ENCODE peak calls at places on chromosomes 3 and 15, in four cellular contexts. A is HepG2, D is K562, B is GM12878. F is an unnamed sample.

GRCh38 chr15:66882251-66883020 is 180.4 kb downstream of the SMAD6 start:
- DNase-seq in A (no peak), B (no peak), D (no peak), F (peak; percentile 42)

GRCh38 chr3:57961828-57962447 is 46.3 kb upstream of the FLNB start:
- DNase-seq in D (peak; percentile 20), A (peak; percentile 80), B (no peak), F (peak; percentile 58)

GRCh38 chr3:99700637-99701268 is 62.4 kb downstream of the COL8A1 start:
- DNase-seq in B (no peak), A (peak; percentile 8), D (no peak), F (peak; percentile 86)

GRCh38 chr3:123392368-123392767 is 56.5 kb downstream of the ADCY5 start:
- DNase-seq in D (no peak), A (no peak), B (no peak), F (no peak)

GRCh38 chr3:143224731-143225130 is 105.2 kb downstream of the CHST2 start:
- DNase-seq in D (no peak), A (no peak), B (no peak), F (no peak)

GRCh38 chr15:98035577-98036010 is 75.1 kb downstream of the ARRDC4 start:
- DNase-seq in D (no peak), A (no peak), B (no peak), F (no peak)

GRCh38 chr3:24793896-24794295 is 299.2 kb upstream of the THRB start:
- DNase-seq in B (no peak), A (no peak), D (no peak), F (no peak)

GRCh38 chr15:97547381-97547780 is 413.1 kb upstream of the ARRDC4 start:
- DNase-seq in A (no peak), D (no peak), B (no peak), F (no peak)

GRCh38 chr3:78741066-78741645 is 1026.6 kb downstream of the ROBO1 start:
- DNase-seq in D (peak; percentile 7), B (no peak), A (peak; percentile 8), F (no peak)

GRCh38 chr3:15289661-15290060 is 42.7 kb downstream of the SH3BP5 start:
- DNase-seq in D (no peak), A (no peak), B (no peak), F (no peak)

GRCh38 chr3:143974877-143975238 is 3.2 kb downstream of the DIPK2A start:
- DNase-seq in A (no peak), D (peak; percentile 20), B (no peak), F (peak; percentile 56)

GRCh38 chr3:149221783-149222517 is at the start of gene CP:
- DNase-seq in B (no peak), D (no peak), A (peak; percentile 94), F (no peak)

GRCh38 chr15:98452238-98452637 is 196.1 kb upstream of the IGF1R start:
- DNase-seq in B (no peak), D (no peak), A (no peak), F (no peak)

GRCh38 chr15:86267892-86268291 is 188.2 kb downstream of the AGBL1 start:
- DNase-seq in B (no peak), D (no peak), A (no peak), F (no peak)

GRCh38 chr15:97502038-97502437 is 458.5 kb upstream of the ARRDC4 start:
- DNase-seq in A (no peak), D (no peak), B (no peak), F (peak; percentile 87)

GRCh38 chr3:17195192-17195611 is 310.4 kb downstream of the PLCL2 start:
- DNase-seq in B (peak; percentile 79), D (no peak), A (no peak), F (no peak)

GRCh38 chr15:101489236-101489632 is 273 bp downstream of the PCSK6 start:
- DNase-seq in B (no peak), D (peak; percentile 71), A (no peak), F (no peak)

GRCh38 chr3:185655426-185656320 is 69.6 kb downstream of the SENP2 start:
- DNase-seq in A (no peak), D (no peak), B (no peak), F (no peak)

GRCh38 chr3:43759297-43759782 is 68.6 kb downstream of the ABHD5 start:
- DNase-seq in A (peak; percentile 56), D (no peak), B (no peak), F (peak; percentile 65)

GRCh38 chr3:14016900-14017475 is 107.7 kb downstream of the CHCHD4 start:
- DNase-seq in D (no peak), A (peak; percentile 38), B (no peak), F (no peak)

GRCh38 chr3:71432044-71432970 is 151.2 kb downstream of the FOXP1 start:
- DNase-seq in A (no peak), B (no peak), D (no peak), F (no peak)

GRCh38 chr3:29447946-29448632 is 167.2 kb downstream of the RBMS3 start:
- DNase-seq in D (no peak), B (no peak), A (no peak), F (no peak)

GRCh38 chr3:84885199-84885882 is 73.4 kb upstream of the CADM2 start:
- DNase-seq in A (no peak), B (no peak), D (no peak), F (no peak)

GRCh38 chr3:143525408-143525807 is 322.9 kb downstream of the SLC9A9 start:
- DNase-seq in A (no peak), D (no peak), B (no peak), F (no peak)

GRCh38 chr3:138862531-138862923 is 27.8 kb upstream of the PIK3CB start:
- DNase-seq in A (no peak), B (no peak), D (no peak), F (peak; percentile 60)

GRCh38 chr3:195119461-195120198 is 151.3 kb downstream of the XXYLT1 start:
- DNase-seq in B (no peak), D (no peak), A (peak; percentile 74), F (peak; percentile 96)

GRCh38 chr3:183449791-183450190 is 21.4 kb upstream of the MCF2L2 start:
- DNase-seq in B (no peak), A (no peak), D (no peak), F (no peak)

GRCh38 chr3:125087768-125088391 is 32.1 kb upstream of the HEG1 start:
- DNase-seq in B (no peak), D (no peak), A (no peak), F (no peak)

GRCh38 chr3:96478496-96478895 is 335.9 kb upstream of the EPHA6 start:
- DNase-seq in D (no peak), B (no peak), A (no peak), F (no peak)

GRCh38 chr15:72397780-72398179 is 325 bp upstream of the TMEM202 start:
- DNase-seq in A (no peak), B (no peak), D (no peak), F (no peak)

GRCh38 chr15:72398648-72399047 is 543 bp downstream of the TMEM202 start:
- DNase-seq in D (no peak), A (peak; percentile 35), B (no peak), F (no peak)

GRCh38 chr15:72402726-72403125 is 4.6 kb downstream of the TMEM202 start:
- DNase-seq in B (no peak), A (no peak), D (no peak), F (no peak)

DNA sequence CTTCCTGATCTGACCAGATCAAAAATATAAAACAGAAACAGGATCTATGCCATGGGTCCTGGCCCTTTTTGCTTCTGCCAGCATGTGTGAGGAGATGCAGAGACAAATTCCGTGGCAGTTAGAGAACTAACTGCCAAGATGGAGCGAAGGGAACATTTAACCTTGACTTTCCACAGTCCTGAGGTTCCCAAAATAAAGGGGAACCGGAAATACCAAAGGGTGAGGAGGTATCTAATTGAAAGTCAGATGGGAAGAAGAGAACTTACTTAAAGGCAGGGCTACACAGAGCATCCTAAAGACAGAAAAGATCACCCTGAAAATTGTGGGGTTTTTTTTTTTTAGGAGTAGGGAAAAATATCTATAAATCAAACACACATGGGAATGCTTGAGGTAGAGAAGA is at the start of gene TMEM202:
- DNase-seq in D (no peak), A (no peak), B (no peak), F (no peak)
- TF ChIP-seq MYC in D (no peak), A (no peak), B (no peak), F (no peak)

GRCh38 chr3:129505341-129505740 is 23.1 kb upstream of the RHO start:
- DNase-seq in D (no peak), B (no peak), A (no peak), F (no peak)
- H3K36me3 ChIP-seq in D (peaks cover 3% of the 10 kb centered on the region), B (no peaks in the 10 kb centered on the region), A (peaks cover 8% of the 10 kb centered on the region), F (peaks cover 13% of the 10 kb centered on the region)

DNA sequence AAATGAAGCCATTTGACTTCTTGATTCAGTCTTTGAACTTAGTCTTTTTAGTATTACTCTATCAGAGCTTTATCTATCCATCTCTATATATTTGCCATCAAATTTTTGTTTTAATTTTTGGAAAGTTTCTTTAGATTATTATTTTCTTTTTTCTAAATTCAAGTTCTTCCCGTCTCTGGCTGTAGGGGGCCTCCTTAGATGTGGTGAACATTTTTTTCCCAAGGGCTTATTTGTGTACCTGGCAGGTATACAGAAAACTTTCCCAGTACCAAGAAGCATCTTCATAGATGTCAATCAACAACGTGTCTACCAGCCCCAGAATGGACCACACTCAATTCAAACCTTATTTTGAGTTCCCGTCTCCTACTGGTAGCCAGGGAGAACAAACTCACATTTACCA is 486.8 kb upstream of the CNTN4 start:
- DNase-seq in B (no peak), D (no peak), A (no peak), F (no peak)
- TF ChIP-seq CTCF in B (no peak), D (no peak), A (no peak), F (no peak)

DNA sequence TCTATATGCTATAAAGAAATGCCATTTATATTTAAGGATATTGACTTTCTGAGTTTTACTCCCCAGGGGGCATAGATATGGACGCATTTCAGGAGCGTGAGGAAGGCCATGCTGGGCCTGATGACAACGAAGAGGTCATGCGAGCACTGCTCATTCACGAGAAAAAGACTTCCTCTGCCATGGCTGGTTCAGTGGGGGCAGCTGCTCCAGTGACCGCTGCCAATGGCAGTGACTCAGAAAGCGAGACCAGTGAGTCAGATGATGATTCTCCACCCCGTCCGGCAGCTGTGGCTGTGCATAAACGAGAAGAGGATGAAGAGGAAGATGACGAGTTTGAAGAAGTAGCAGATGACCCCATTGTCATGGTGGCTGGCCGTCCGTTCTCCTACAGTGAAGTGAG is 38.4 kb downstream of the GTF2E1 start:
- DNase-seq in B (peak; percentile 62), A (no peak), D (no peak), F (peak; percentile 90)
- TF ChIP-seq MYC in B (no peak), A (no peak), D (no peak), F (no peak)

GRCh38 chr3:105678017-105678416 is 190.8 kb downstream of the CBLB start:
- DNase-seq in A (no peak), D (no peak), B (no peak), F (no peak)

GRCh38 chr3:105676621-105677300 is 192.1 kb downstream of the CBLB start:
- DNase-seq in B (no peak), D (no peak), A (no peak), F (no peak)

GRCh38 chr3:105679951-105680350 is 188.9 kb downstream of the CBLB start:
- DNase-seq in D (no peak), A (no peak), B (no peak), F (no peak)

GRCh38 chr3:105672996-105673395 is 195.8 kb downstream of the CBLB start:
- DNase-seq in A (no peak), B (no peak), D (no peak), F (no peak)

GRCh38 chr3:105674437-105675065 is 194.3 kb downstream of the CBLB start:
- DNase-seq in B (no peak), A (no peak), D (no peak), F (no peak)
- H3K36me3 ChIP-seq in B (peaks cover 9% of the 10 kb centered on the region), A (peaks cover 6% of the 10 kb centered on the region), D (no peaks in the 10 kb centered on the region), F (peaks cover 5% of the 10 kb centered on the region)

DNA sequence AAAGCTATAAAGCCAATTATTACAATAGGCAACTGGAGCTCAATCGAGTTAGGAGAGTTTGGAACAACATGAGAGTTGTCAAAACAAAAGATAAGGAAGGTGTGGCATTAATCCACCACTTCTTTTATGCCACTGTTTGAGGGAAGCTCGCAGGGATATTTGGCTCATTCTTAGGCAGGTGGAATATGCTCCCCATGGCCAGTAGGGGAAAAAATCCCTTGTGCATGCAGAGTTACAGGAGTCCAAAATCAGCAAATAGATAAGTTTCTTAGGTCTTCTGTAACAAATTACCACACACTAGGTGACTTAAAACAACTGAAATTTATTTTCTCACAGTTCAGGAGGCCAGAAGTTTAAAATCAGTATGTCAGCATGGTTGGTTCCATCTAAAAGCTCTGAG is 135.4 kb upstream of the SYNPR start:
- DNase-seq in B (no peak), A (no peak), D (no peak), F (no peak)
- TF ChIP-seq CTCF in B (no peak), A (no peak), D (no peak), F (no peak)